ENCODE peak calls at places on chromosome 13, in nine cellular contexts. S is heart left ventricle, Y is pancreas, Q is heart right ventricle, R is WERI-Rb-1, E is psoas muscle, X is upper lobe of left lung, B is dorsolateral prefrontal cortex, G is AG10803. U is an unnamed sample.

GRCh38 chr13:44051923-44052322 is 172.2 kb downstream of the LACC1 start:
- DNase-seq in S (no peak), Q (no peak), E (no peak), G (no peak), R (no peak), Y (no peak), B (no peak), X (no peak), U (no peak)

GRCh38 chr13:97434417-97435296 is 688 bp downstream of the RAP2A start:
- DNase-seq in E (peak), B (peak), R (peak), G (no peak), X (peak), Y (peak), S (peak), Q (peak), U (peak)

GRCh38 chr13:94950303-94950702 is 238.0 kb upstream of the SOX21 start:
- DNase-seq in S (no peak), E (no peak), Y (no peak), G (peak), B (no peak), X (no peak), Q (no peak), R (peak), U (no peak)

GRCh38 chr13:113350065-113350937 is 13.6 kb downstream of the GRTP1 start:
- DNase-seq in S (no peak), Q (no peak), E (peak), Y (no peak), X (no peak), R (peak), G (no peak), B (no peak), U (no peak)

GRCh38 chr13:42574435-42575311 is 721 bp downstream of the TNFSF11 start:
- DNase-seq in S (no peak), Y (no peak), Q (no peak), B (no peak), G (no peak), X (peak), R (no peak), E (no peak), U (no peak)

GRCh38 chr13:100269837-100270236 is 180.9 kb downstream of the PCCA start:
- DNase-seq in X (no peak), S (peak), B (peak), Y (peak), E (peak), R (no peak), G (peak), Q (peak), U (peak)

GRCh38 chr13:43016226-43016625 is 7.2 kb upstream of the DNAJC15 start:
- DNase-seq in Y (no peak), E (no peak), X (no peak), G (no peak), B (no peak), Q (no peak), S (no peak), R (no peak), U (no peak)

GRCh38 chr13:22789027-22789593 is 391.7 kb upstream of the SGCG start:
- DNase-seq in R (no peak), X (no peak), B (no peak), Y (no peak), G (no peak), S (no peak), E (no peak), Q (no peak), U (no peak)

GRCh38 chr13:23901365-23901764 is 4.1 kb upstream of the C1QTNF9B start:
- DNase-seq in E (no peak), X (no peak), B (no peak), Y (no peak), S (no peak), G (no peak), Q (no peak), R (no peak), U (no peak)

GRCh38 chr13:113562085-113562749 is 22.3 kb upstream of the TFDP1 start:
- DNase-seq in Y (no peak), B (peak), E (peak), S (no peak), Q (peak), G (peak), X (no peak), R (peak), U (peak)

GRCh38 chr13:51325837-51326236 is 13.7 kb upstream of the SERPINE3 start:
- DNase-seq in E (no peak), S (no peak), Y (no peak), X (no peak), R (no peak), G (no peak), Q (no peak), B (peak), U (no peak)

GRCh38 chr13:23928985-23929384 is 31.7 kb upstream of the C1QTNF9B start:
- DNase-seq in Q (no peak), S (no peak), G (peak), R (peak), Y (no peak), E (no peak), B (no peak), X (no peak), U (peak)

GRCh38 chr13:35923347-35923746 is 207.8 kb downstream of the DCLK1 start:
- DNase-seq in B (no peak), R (no peak), X (no peak), E (no peak), Y (no peak), S (no peak), G (peak), Q (peak), U (peak)

GRCh38 chr13:106210327-106210726 is 325.1 kb downstream of the EFNB2 start:
- DNase-seq in S (no peak), Y (no peak), B (no peak), G (no peak), E (no peak), Q (no peak), X (no peak), R (no peak), U (no peak)

GRCh38 chr13:24618219-24618955 is 61.8 kb upstream of the ATP12A start:
- DNase-seq in E (no peak), S (no peak), Y (no peak), Q (no peak), B (no peak), R (no peak), X (peak), G (no peak), U (no peak)

GRCh38 chr13:95075506-95075905 is 225.7 kb downstream of the ABCC4 start:
- DNase-seq in R (no peak), X (no peak), S (no peak), Y (no peak), E (no peak), Q (no peak), B (no peak), G (no peak), U (no peak)

GRCh38 chr13:40064723-40065122 is 409.3 kb downstream of the COG6 start:
- DNase-seq in Q (no peak), E (no peak), S (no peak), B (no peak), X (no peak), R (no peak), G (peak), Y (no peak), U (peak)

GRCh38 chr13:79393564-79394249 is 12.3 kb downstream of the RBM26 start:
- DNase-seq in B (no peak), Y (no peak), G (no peak), E (no peak), S (no peak), Q (no peak), R (no peak), X (no peak), U (no peak)

GRCh38 chr13:108728370-108728769 is 99.0 kb downstream of the MYO16 start:
- DNase-seq in S (no peak), R (peak), G (no peak), Y (no peak), Q (no peak), B (no peak), X (no peak), E (no peak), U (no peak)

GRCh38 chr13:108963846-108964600 is 334.6 kb downstream of the MYO16 start:
- DNase-seq in X (no peak), R (no peak), E (no peak), Q (no peak), S (no peak), Y (no peak), B (no peak), G (peak), U (peak)

DNA sequence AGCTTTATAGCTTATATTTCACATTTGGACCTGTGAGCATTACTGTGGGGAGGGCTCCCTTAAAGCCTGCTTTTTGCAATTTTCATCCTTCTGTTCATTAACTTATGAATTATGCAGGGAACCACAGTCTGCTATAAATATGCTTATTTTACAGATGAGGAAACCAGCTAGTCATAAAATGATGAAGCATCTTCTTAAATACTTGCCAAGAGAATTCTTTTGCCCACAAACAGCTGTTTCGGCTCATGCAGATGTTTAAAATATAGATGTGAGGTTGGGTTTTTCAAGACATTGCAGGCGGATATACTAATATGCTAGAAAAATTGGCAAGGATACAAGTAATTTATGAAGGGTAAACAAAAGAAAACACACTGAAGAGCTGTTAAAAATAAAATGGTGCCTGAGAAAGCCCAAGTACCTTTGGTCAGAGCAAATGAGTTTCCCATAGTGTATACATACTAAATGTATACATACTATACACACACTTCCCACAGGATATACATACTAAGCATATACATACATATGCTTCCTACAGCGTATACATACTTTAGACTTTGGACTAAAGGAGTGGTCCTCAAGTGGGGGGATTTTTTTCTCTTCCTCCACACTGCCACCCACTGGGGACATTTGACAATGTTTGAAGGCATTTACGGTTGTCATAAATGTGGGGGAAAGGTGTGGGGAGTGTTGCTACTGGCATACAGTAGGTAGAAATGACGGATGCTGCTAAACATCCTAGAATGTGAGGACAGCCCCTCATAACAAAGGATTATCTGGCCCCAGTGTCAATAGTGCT is 164.9 kb upstream of the CSNK1A1L start:
- DNase-seq in R (no peak), B (no peak), G (peak), Y (no peak), Q (no peak), S (no peak), X (no peak), E (no peak), U (no peak)
- TF ChIP-seq CTCF in R (no peak), B (no peak), G (no peak), Y (no peak), Q (no peak), S (no peak), X (no peak), E (no peak), U (no peak)

GRCh38 chr13:99033814-99034213 is 56.0 kb upstream of the DOCK9 start:
- DNase-seq in E (no peak), S (no peak), Y (no peak), Q (no peak), B (no peak), X (no peak), G (peak), R (no peak), U (peak)
- TF ChIP-seq CTCF in E (peak), S (peak), Y (no peak), Q (peak), B (peak), X (peak), G (peak), R (peak), U (peak)

GRCh38 chr13:84571264-84571663 is 689.0 kb upstream of the SLITRK1 start:
- DNase-seq in E (no peak), R (no peak), G (no peak), S (no peak), Q (no peak), B (no peak), X (no peak), Y (no peak), U (no peak)
- TF ChIP-seq CTCF in E (no peak), R (peak), G (no peak), S (no peak), Q (no peak), B (no peak), X (no peak), Y (no peak), U (no peak)

DNA sequence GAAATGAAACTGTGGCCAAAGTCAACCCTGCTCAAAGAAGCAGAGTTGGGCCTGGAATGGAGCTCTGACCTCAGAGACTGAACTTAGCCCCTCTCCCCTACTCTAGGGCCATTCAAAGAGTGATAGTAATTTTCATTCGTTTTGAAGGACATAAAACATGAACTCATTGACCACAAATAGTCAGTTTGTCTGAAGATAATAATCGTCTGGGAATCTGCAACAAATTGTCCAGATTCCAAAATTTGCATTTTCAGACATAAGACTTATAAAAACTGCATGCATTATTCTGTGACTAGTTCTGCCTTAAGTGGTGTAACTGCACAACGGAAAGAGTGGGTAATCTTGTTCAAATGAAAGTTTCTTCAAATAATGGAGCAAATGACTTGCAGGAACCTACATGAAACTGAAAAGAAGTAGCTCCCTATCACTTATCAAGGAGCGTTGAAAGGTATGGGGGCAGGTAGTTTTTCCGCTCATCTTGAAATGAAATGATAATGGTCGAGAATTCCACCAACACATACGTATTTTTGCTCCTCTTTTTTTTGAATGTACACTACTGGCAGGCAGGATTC is 8.4 kb downstream of the CSNK1A1L start:
- DNase-seq in E (no peak), X (no peak), G (peak), S (no peak), R (no peak), B (no peak), Y (no peak), Q (no peak), U (no peak)
- TF ChIP-seq CTCF in E (no peak), X (no peak), G (no peak), S (no peak), R (no peak), B (no peak), Y (no peak), Q (no peak), U (no peak)

GRCh38 chr13:111577429-111577828 is 257.0 kb downstream of the TEX29 start:
- DNase-seq in X (no peak), S (no peak), R (no peak), Q (no peak), G (no peak), Y (no peak), B (no peak), E (no peak), U (no peak)

GRCh38 chr13:111573801-111574200 is 253.4 kb downstream of the TEX29 start:
- DNase-seq in Y (no peak), X (no peak), E (no peak), S (no peak), R (no peak), B (no peak), Q (no peak), G (no peak), U (no peak)

GRCh38 chr13:111573362-111573761 is 252.9 kb downstream of the TEX29 start:
- DNase-seq in Y (no peak), B (no peak), Q (no peak), X (no peak), S (no peak), G (no peak), E (no peak), R (no peak), U (no peak)

GRCh38 chr13:111575719-111576118 is 255.3 kb downstream of the TEX29 start:
- DNase-seq in G (no peak), B (no peak), Q (no peak), X (no peak), R (no peak), Y (no peak), E (no peak), S (no peak), U (no peak)

DNA sequence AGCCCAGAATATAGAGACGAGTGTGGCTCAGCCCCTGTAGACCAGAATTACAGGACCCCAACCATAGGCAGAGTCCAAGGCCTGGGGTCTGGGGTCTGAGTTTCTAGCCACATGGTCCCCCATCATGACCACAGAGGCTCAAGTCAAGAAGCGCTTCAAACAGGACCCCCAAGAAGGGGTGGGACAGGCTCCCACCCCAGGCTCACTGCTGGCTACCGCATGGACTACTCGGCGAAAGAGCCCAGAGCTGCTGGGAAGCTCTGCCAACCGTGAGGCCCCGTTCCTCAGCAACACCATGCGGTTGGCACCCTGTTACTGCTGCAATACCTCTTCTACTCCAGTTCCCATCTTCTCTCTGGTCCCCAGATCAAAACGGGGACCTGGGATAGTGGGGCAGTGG is 254.8 kb downstream of the TEX29 start:
- DNase-seq in Q (no peak), B (no peak), X (no peak), Y (no peak), E (no peak), S (no peak), G (no peak), R (no peak), U (no peak)
- TF ChIP-seq CTCF in Q (no peak), B (no peak), X (no peak), Y (no peak), E (no peak), S (no peak), G (no peak), R (no peak), U (no peak)

GRCh38 chr13:45705145-45705695 is 3.1 kb downstream of the CBY2 start:
- DNase-seq in B (no peak), R (no peak), Q (no peak), Y (no peak), X (no peak), E (no peak), S (no peak), G (no peak), U (no peak)
- TF ChIP-seq CTCF in B (no peak), R (no peak), Q (no peak), Y (no peak), X (no peak), E (no peak), S (no peak), G (no peak), U (no peak)

U was measured in MCF 10A.